ENCODE peak calls at places on chromosomes 11 and 22, in seven cellular contexts. W is neural crest cell, M is body of pancreas, L is epithelial cell of proximal tubule, I is kidney, V is endothelial cell, B is lower lobe of right lung. S is an unnamed sample.

GRCh38 chr11:65575568-65576231 is at the start of gene EHBP1L1:
- DNase-seq in W (no peak), M (peak), L (no peak), I (peak), V (peak), B (peak), S (peak)

GRCh38 chr11:67504023-67504949 is 877 bp downstream of the PITPNM1 start:
- DNase-seq in W (peak), M (peak), L (no peak), I (peak), V (peak), B (no peak), S (peak)

GRCh38 chr22:19801340-19802000 is 40.9 kb downstream of the TBX1 start:
- DNase-seq in W (no peak), M (no peak), L (no peak), I (peak), V (no peak), B (peak), S (no peak)

GRCh38 chr11:33211588-33211987 is 45.6 kb upstream of the HIPK3 start:
- DNase-seq in W (no peak), M (no peak), L (no peak), I (no peak), V (no peak), B (no peak), S (no peak)

GRCh38 chr22:46238541-46238940 is 11.6 kb downstream of the CDPF1 start:
- DNase-seq in W (no peak), M (no peak), L (no peak), I (no peak), V (no peak), B (no peak), S (no peak)

GRCh38 chr11:108958446-108959123 is 293.7 kb downstream of the DDX10 start:
- DNase-seq in W (no peak), M (no peak), L (no peak), I (no peak), V (no peak), B (no peak), S (no peak)

GRCh38 chr11:66438009-66438503 is 592 bp downstream of the MRPL11 start:
- DNase-seq in W (no peak), M (no peak), L (no peak), I (no peak), V (no peak), B (no peak), S (no peak)

GRCh38 chr22:21920341-21921183 is 32.1 kb downstream of the PPM1F start:
- DNase-seq in W (no peak), M (no peak), L (no peak), I (no peak), V (no peak), B (no peak), S (no peak)

GRCh38 chr11:75341583-75341982 is 9.9 kb downstream of the ARRB1 start:
- DNase-seq in W (no peak), M (no peak), L (no peak), I (no peak), V (no peak), B (no peak), S (no peak)

GRCh38 chr11:69356703-69357457 is 62.9 kb downstream of the MYEOV start:
- DNase-seq in W (no peak), M (no peak), L (no peak), I (no peak), V (no peak), B (peak), S (peak)

GRCh38 chr22:41504397-41504796 is 35.5 kb downstream of the ACO2 start:
- DNase-seq in W (no peak), M (no peak), L (no peak), I (no peak), V (no peak), B (no peak), S (no peak)

GRCh38 chr22:48459859-48460823 is 1367.5 kb downstream of the BRD1 start:
- DNase-seq in W (no peak), M (no peak), L (no peak), I (peak), V (no peak), B (no peak), S (no peak)

GRCh38 chr11:45048870-45049825 is 97.3 kb upstream of the PRDM11 start:
- DNase-seq in W (no peak), M (peak), L (no peak), I (no peak), V (no peak), B (no peak), S (no peak)

GRCh38 chr11:22581354-22581753 is 44.3 kb downstream of the FANCF start:
- DNase-seq in W (no peak), M (no peak), L (no peak), I (no peak), V (no peak), B (no peak), S (no peak)

GRCh38 chr22:19706661-19707151 is 7.6 kb upstream of the SEPTIN5 start:
- DNase-seq in W (no peak), M (no peak), L (no peak), I (no peak), V (no peak), B (no peak), S (peak)

GRCh38 chr11:24859801-24860300 is 363.0 kb downstream of the LUZP2 start:
- DNase-seq in W (no peak), M (no peak), L (no peak), I (no peak), V (no peak), B (no peak), S (no peak)

GRCh38 chr11:12088047-12088481 is 22.3 kb upstream of the MICAL2 start:
- DNase-seq in W (no peak), M (peak), L (no peak), I (no peak), V (no peak), B (no peak), S (no peak)

GRCh38 chr11:12088531-12088930 is 21.9 kb upstream of the MICAL2 start:
- DNase-seq in W (no peak), M (no peak), L (no peak), I (no peak), V (no peak), B (no peak), S (no peak)

GRCh38 chr11:12085371-12086251 is 24.8 kb upstream of the MICAL2 start:
- DNase-seq in W (no peak), M (no peak), L (no peak), I (no peak), V (no peak), B (no peak), S (no peak)

GRCh38 chr11:12086271-12087074 is 23.9 kb upstream of the MICAL2 start:
- DNase-seq in W (no peak), M (peak), L (peak), I (peak), V (no peak), B (no peak), S (no peak)

GRCh38 chr11:12087075-12087775 is 23.2 kb upstream of the MICAL2 start:
- DNase-seq in W (no peak), M (no peak), L (no peak), I (no peak), V (no peak), B (peak), S (no peak)
- TF ChIP-seq CTCF in W (peak), M (no peak), L (peak), I (no peak), V (no peak), B (peak), S (peak)

GRCh38 chr22:17890892-17891291 is 116.6 kb upstream of the BID start:
- DNase-seq in W (no peak), M (no peak), L (no peak), I (no peak), V (no peak), B (no peak), S (no peak)

GRCh38 chr22:17891427-17892167 is 117.3 kb upstream of the BID start:
- DNase-seq in W (no peak), M (peak), L (no peak), I (no peak), V (peak), B (no peak), S (peak)

GRCh38 chr22:17888439-17888838 is 114.2 kb upstream of the BID start:
- DNase-seq in W (no peak), M (no peak), L (no peak), I (no peak), V (no peak), B (no peak), S (no peak)

GRCh38 chr22:17890245-17890671 is 116.0 kb upstream of the BID start:
- DNase-seq in W (no peak), M (no peak), L (peak), I (no peak), V (no peak), B (no peak), S (no peak)

GRCh38 chr22:17888855-17889254 is 114.6 kb upstream of the BID start:
- DNase-seq in W (no peak), M (no peak), L (no peak), I (no peak), V (peak), B (no peak), S (peak)
- TF ChIP-seq CTCF in W (peak), M (no peak), L (peak), I (no peak), V (no peak), B (no peak), S (peak)

GRCh38 chr11:110463153-110463552 is 33.4 kb downstream of the FDX1 start:
- DNase-seq in W (peak), M (no peak), L (no peak), I (no peak), V (peak), B (peak), S (peak)
- TF ChIP-seq CTCF in W (peak), M (no peak), L (peak), I (peak), V (peak), B (peak), S (peak)

DNA sequence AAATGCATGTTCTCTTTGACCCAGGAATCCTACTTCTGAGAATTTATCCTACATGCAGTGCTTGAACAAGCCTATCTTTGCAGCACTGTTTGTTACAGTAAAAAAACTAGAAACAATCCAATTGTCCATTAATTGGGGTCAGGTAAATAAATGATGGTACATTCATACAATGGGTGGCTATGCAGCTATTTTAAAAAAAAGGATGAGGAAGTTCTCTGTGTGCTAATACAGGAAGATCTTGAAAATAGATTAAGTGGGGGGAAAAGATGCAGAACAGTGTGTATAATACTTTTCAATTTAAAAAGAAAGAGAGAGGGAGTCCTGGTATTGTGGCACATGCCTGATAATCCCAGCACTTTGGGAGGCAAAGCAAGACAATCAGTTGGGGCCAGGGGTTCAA is 9.5 kb upstream of the CREB3L1 start:
- DNase-seq in W (no peak), M (no peak), L (no peak), I (no peak), V (no peak), B (no peak), S (no peak)
- TF ChIP-seq CTCF in W (no peak), M (no peak), L (no peak), I (no peak), V (no peak), B (no peak), S (no peak)

GRCh38 chr11:117096140-117096972 is 1.9 kb downstream of the SIK3 start:
- DNase-seq in W (peak), M (no peak), L (no peak), I (no peak), V (no peak), B (no peak), S (peak)
- TF ChIP-seq CTCF in W (no peak), M (no peak), L (peak), I (no peak), V (no peak), B (no peak), S (peak)

GRCh38 chr22:38656256-38657148 is at the start of the genes CBY1 and FAM227A:
- DNase-seq in W (peak), M (peak), L (no peak), I (peak), V (peak), B (peak), S (peak)
- TF ChIP-seq CTCF in W (no peak), M (no peak), L (no peak), I (no peak), V (no peak), B (no peak), S (no peak)

DNA sequence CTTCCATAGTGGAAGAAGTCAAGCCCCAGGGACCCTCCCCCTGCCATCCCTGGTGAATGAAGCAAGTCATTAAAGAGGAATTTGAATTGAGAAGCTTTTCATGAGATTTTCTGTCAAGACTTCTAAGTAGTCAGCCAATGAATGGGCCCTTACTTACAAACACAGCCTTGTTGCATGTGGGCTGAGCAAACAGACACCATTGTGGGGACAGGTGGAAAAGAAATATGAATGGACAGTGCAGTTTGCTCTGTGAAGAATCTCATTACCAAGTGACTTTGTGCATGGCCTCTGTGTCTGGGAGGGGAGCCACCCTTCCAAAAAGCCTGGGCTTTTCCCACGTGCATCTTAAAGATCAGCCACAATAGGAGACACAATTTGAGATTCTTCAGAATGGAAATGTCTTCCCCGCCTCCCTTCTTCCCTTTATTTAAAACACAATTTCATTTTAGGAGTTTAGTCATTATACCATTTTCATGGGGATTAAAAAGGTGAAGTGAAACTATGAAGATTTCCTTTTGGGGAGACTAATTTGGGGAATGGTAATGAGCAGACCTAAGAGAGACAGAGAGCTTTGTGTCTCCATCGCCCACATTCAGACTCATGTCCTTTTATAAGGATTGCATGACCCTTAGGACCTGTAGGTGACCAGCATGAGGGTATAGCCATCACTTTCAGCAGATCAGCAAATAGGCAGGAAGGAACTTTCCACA is 151.9 kb downstream of the LRRC4C start:
- DNase-seq in W (peak), M (no peak), L (no peak), I (no peak), V (no peak), B (no peak), S (no peak)
- TF ChIP-seq CTCF in W (no peak), M (no peak), L (no peak), I (no peak), V (no peak), B (no peak), S (no peak)

DNA sequence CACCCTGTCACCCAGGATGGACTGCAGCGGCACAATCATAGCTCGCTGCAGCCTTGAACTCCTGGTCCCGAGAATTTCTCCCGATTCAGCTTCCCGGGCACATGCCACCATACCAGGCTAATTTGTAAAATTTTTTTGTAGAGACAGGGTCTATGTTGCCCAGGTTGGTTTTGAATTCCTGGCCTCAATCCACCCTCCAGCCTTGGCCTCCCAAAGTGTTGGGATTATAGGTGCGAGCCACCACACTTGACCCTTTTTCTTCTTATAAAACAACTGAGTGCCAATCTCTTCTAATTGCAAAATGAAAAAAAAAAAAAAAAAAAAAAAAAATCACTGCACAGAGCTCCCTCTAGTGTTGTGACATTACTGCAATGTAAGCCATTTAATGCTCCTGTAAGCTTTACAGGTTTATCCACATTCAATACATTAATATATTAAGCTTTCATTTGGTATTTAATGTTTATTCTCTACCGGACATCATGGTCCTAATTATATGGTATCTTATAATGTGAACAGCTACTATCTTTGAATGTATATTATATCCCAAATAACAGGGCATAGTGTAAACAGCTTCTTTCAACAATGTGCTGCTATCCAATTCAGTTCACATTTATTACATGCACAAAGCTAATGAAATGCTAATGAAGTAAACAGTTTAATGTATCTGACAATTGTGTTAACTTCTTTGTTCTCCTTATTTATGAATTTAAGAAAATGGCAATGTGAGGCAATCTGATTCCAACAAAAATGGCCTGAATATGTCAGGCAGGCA is 44.6 kb downstream of the COPB1 start:
- DNase-seq in W (no peak), M (no peak), L (no peak), I (no peak), V (no peak), B (no peak), S (peak)
- TF ChIP-seq CTCF in W (peak), M (peak), L (peak), I (peak), V (peak), B (peak), S (peak)

DNA sequence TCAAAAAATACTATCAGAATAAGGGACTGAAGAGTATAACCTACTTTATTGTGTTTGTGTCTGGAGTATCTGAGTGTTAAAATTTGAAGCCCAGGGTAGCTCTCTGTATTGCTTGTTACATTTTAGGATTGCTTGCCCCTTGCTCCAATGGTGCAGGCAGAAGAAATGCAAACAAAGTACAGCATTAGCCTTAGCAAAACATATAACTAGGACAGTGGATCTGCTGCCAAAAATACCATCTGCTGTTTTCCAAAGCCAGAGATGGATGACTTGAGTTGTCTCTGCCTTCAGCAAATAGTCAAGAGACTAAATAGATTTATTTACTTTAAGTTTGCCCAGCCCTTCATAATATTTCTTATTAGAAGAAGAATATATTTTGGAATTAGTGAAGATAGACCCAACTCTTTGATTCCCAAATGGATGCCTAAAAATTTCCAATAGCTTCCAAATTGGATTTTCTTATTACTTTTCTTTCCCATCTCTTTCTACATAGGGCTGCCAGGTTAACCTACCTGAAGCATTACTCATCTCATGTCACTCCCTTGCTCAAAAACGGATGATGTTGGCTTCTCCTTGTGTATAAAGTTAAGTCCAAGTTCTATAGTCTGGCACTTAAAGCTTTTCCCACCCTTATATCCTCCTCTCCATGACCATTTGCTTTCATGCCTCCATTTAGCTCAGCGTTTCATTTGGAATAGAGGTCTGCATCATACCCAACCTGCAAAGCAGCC is 66.3 kb downstream of the LDLRAD3 start:
- DNase-seq in W (no peak), M (no peak), L (no peak), I (no peak), V (no peak), B (no peak), S (no peak)
- TF ChIP-seq CTCF in W (no peak), M (no peak), L (no peak), I (no peak), V (no peak), B (no peak), S (no peak)

S was measured in endodermal cell.